ENCODE peak calls at places on chromosomes 16 and 17, in six cellular contexts. One of them, this sample, is unnamed.

GRCh38 chr17:17420561-17421269 is 56.1 kb upstream of the MED9 start:
- DNase-seq in body of pancreas: peak; percentile 66
- DNase-seq in mucosa of descending colon: no peak
- DNase-seq in GM23338: no peak
- DNase-seq in uterus: peak; percentile 32
- DNase-seq in cardiac muscle cell: peak; percentile 98
- DNase-seq in this sample: peak; percentile 51

GRCh38 chr17:65809366-65809765 is 247.9 kb upstream of the AXIN2 start:
- DNase-seq in uterus: no peak
- DNase-seq in mucosa of descending colon: no peak
- DNase-seq in cardiac muscle cell: peak; percentile 16
- DNase-seq in body of pancreas: no peak
- DNase-seq in GM23338: no peak
- DNase-seq in this sample: no peak

GRCh38 chr17:34220045-34220775 is 34.9 kb upstream of the CCL2 start:
- DNase-seq in GM23338: no peak
- DNase-seq in mucosa of descending colon: no peak
- DNase-seq in uterus: no peak
- DNase-seq in cardiac muscle cell: no peak
- DNase-seq in body of pancreas: no peak
- DNase-seq in this sample: no peak

GRCh38 chr16:53973021-53973420 is 269.1 kb downstream of the FTO start:
- DNase-seq in cardiac muscle cell: no peak
- DNase-seq in GM23338: no peak
- DNase-seq in mucosa of descending colon: no peak
- DNase-seq in uterus: no peak
- DNase-seq in body of pancreas: no peak
- DNase-seq in this sample: no peak

GRCh38 chr17:59357219-59357699 is 25.8 kb downstream of the YPEL2 start:
- DNase-seq in body of pancreas: no peak
- DNase-seq in uterus: no peak
- DNase-seq in cardiac muscle cell: peak; percentile 40
- DNase-seq in mucosa of descending colon: no peak
- DNase-seq in GM23338: no peak
- DNase-seq in this sample: no peak

GRCh38 chr16:24970708-24971107 is 44.5 kb downstream of the ARHGAP17 start:
- DNase-seq in GM23338: no peak
- DNase-seq in uterus: no peak
- DNase-seq in mucosa of descending colon: no peak
- DNase-seq in cardiac muscle cell: no peak
- DNase-seq in body of pancreas: no peak
- DNase-seq in this sample: no peak

GRCh38 chr17:37483311-37484039 is 6.2 kb upstream of the DUSP14 start:
- DNase-seq in GM23338: peak; percentile 56
- DNase-seq in mucosa of descending colon: no peak
- DNase-seq in body of pancreas: no peak
- DNase-seq in cardiac muscle cell: peak; percentile 86
- DNase-seq in uterus: peak; percentile 36
- DNase-seq in this sample: peak; percentile 86

GRCh38 chr16:28179354-28179753 is 32.4 kb downstream of the XPO6 start:
- DNase-seq in mucosa of descending colon: no peak
- DNase-seq in body of pancreas: no peak
- DNase-seq in GM23338: no peak
- DNase-seq in uterus: no peak
- DNase-seq in cardiac muscle cell: no peak
- DNase-seq in this sample: no peak

GRCh38 chr16:21684199-21684598 is 20.4 kb downstream of the OTOA start:
- DNase-seq in mucosa of descending colon: no peak
- DNase-seq in body of pancreas: no peak
- DNase-seq in uterus: no peak
- DNase-seq in cardiac muscle cell: peak; percentile 6
- DNase-seq in GM23338: peak; percentile 72
- DNase-seq in this sample: no peak

GRCh38 chr16:49474741-49475140 is 101.1 kb downstream of the C16orf78 start:
- DNase-seq in uterus: no peak
- DNase-seq in GM23338: no peak
- DNase-seq in cardiac muscle cell: no peak
- DNase-seq in mucosa of descending colon: no peak
- DNase-seq in body of pancreas: no peak
- DNase-seq in this sample: no peak

GRCh38 chr17:69728816-69729215 is 314.3 kb downstream of the MAP2K6 start:
- DNase-seq in mucosa of descending colon: no peak
- DNase-seq in GM23338: no peak
- DNase-seq in uterus: no peak
- DNase-seq in cardiac muscle cell: no peak
- DNase-seq in body of pancreas: no peak
- DNase-seq in this sample: no peak

GRCh38 chr17:47310186-47310733 is 13.5 kb upstream of the EFCAB13 start:
- DNase-seq in uterus: no peak
- DNase-seq in mucosa of descending colon: no peak
- DNase-seq in GM23338: no peak
- DNase-seq in body of pancreas: no peak
- DNase-seq in cardiac muscle cell: no peak
- DNase-seq in this sample: no peak

GRCh38 chr16:1564325-1564724 is 30.9 kb downstream of the TMEM204 start:
- DNase-seq in mucosa of descending colon: no peak
- DNase-seq in cardiac muscle cell: no peak
- DNase-seq in uterus: no peak
- DNase-seq in GM23338: no peak
- DNase-seq in body of pancreas: no peak
- DNase-seq in this sample: no peak

GRCh38 chr16:63883091-63883490 is 1238.8 kb downstream of the CDH11 start:
- DNase-seq in body of pancreas: no peak
- DNase-seq in cardiac muscle cell: no peak
- DNase-seq in GM23338: peak; percentile 30
- DNase-seq in uterus: no peak
- DNase-seq in mucosa of descending colon: no peak
- DNase-seq in this sample: no peak

GRCh38 chr16:73064227-73064995 is 16.5 kb upstream of the ZFHX3 start:
- DNase-seq in body of pancreas: no peak
- DNase-seq in cardiac muscle cell: peak; percentile 88
- DNase-seq in uterus: no peak
- DNase-seq in GM23338: peak; percentile 63
- DNase-seq in mucosa of descending colon: peak; percentile 50
- DNase-seq in this sample: peak; percentile 68

GRCh38 chr16:28882476-28883180 is 4.3 kb downstream of the ATP2A1 start:
- DNase-seq in GM23338: peak; percentile 66
- DNase-seq in cardiac muscle cell: no peak
- DNase-seq in mucosa of descending colon: no peak
- DNase-seq in uterus: no peak
- DNase-seq in body of pancreas: no peak
- DNase-seq in this sample: no peak

GRCh38 chr17:44444735-44445105 is 55.3 kb upstream of the ITGA2B start:
- DNase-seq in uterus: no peak
- DNase-seq in body of pancreas: no peak
- DNase-seq in cardiac muscle cell: peak; percentile 43
- DNase-seq in mucosa of descending colon: no peak
- DNase-seq in GM23338: no peak
- DNase-seq in this sample: peak; percentile 73

GRCh38 chr17:36653374-36653773 is 52.0 kb downstream of the MRM1 start:
- DNase-seq in GM23338: no peak
- DNase-seq in body of pancreas: no peak
- DNase-seq in mucosa of descending colon: no peak
- DNase-seq in cardiac muscle cell: no peak
- DNase-seq in uterus: no peak
- DNase-seq in this sample: no peak

GRCh38 chr16:16163109-16163508 is 60.2 kb downstream of the ABCC6 start:
- DNase-seq in GM23338: no peak
- DNase-seq in body of pancreas: no peak
- DNase-seq in cardiac muscle cell: no peak
- DNase-seq in mucosa of descending colon: no peak
- DNase-seq in uterus: no peak
- DNase-seq in this sample: no peak

GRCh38 chr16:4564661-4565267 is 8.6 kb downstream of the C16orf96 start:
- DNase-seq in cardiac muscle cell: no peak
- DNase-seq in uterus: no peak
- DNase-seq in GM23338: no peak
- DNase-seq in mucosa of descending colon: no peak
- DNase-seq in body of pancreas: no peak
- DNase-seq in this sample: no peak

GRCh38 chr17:32701860-32702259 is 175.1 kb downstream of the MYO1D start:
- DNase-seq in uterus: no peak
- DNase-seq in mucosa of descending colon: no peak
- DNase-seq in cardiac muscle cell: no peak
- DNase-seq in body of pancreas: no peak
- DNase-seq in GM23338: no peak
- DNase-seq in this sample: no peak

GRCh38 chr16:19239756-19240155 is 45.8 kb upstream of the CLEC19A start:
- DNase-seq in GM23338: no peak
- DNase-seq in mucosa of descending colon: no peak
- DNase-seq in cardiac muscle cell: no peak
- DNase-seq in uterus: no peak
- DNase-seq in body of pancreas: no peak
- DNase-seq in this sample: no peak

GRCh38 chr16:16018705-16019104 is 69.3 kb downstream of the ABCC1 start:
- DNase-seq in body of pancreas: no peak
- DNase-seq in cardiac muscle cell: no peak
- DNase-seq in mucosa of descending colon: no peak
- DNase-seq in GM23338: no peak
- DNase-seq in uterus: no peak
- DNase-seq in this sample: no peak

GRCh38 chr17:63142836-63143235 is 176.8 kb downstream of the TANC2 start:
- DNase-seq in uterus: no peak
- DNase-seq in body of pancreas: no peak
- DNase-seq in cardiac muscle cell: no peak
- DNase-seq in GM23338: no peak
- DNase-seq in mucosa of descending colon: no peak
- DNase-seq in this sample: no peak

GRCh38 chr16:85238233-85238647 is 126.0 kb upstream of the CIBAR2 start:
- DNase-seq in cardiac muscle cell: peak; percentile 97
- DNase-seq in GM23338: peak; percentile 80
- DNase-seq in uterus: peak; percentile 91
- DNase-seq in body of pancreas: peak; percentile 30
- DNase-seq in mucosa of descending colon: peak; percentile 64
- DNase-seq in this sample: peak; percentile 92

GRCh38 chr16:85237817-85238216 is 125.5 kb upstream of the CIBAR2 start:
- DNase-seq in cardiac muscle cell: no peak
- DNase-seq in body of pancreas: no peak
- DNase-seq in mucosa of descending colon: no peak
- DNase-seq in GM23338: no peak
- DNase-seq in uterus: no peak
- DNase-seq in this sample: no peak

GRCh38 chr16:85233520-85233919 is 121.2 kb upstream of the CIBAR2 start:
- DNase-seq in GM23338: no peak
- DNase-seq in uterus: no peak
- DNase-seq in cardiac muscle cell: no peak
- DNase-seq in mucosa of descending colon: no peak
- DNase-seq in body of pancreas: no peak
- DNase-seq in this sample: no peak

GRCh38 chr16:85234310-85235235 is 122.3 kb upstream of the CIBAR2 start:
- DNase-seq in cardiac muscle cell: peak; percentile 92
- DNase-seq in mucosa of descending colon: peak; percentile 65
- DNase-seq in body of pancreas: peak; percentile 48
- DNase-seq in GM23338: peak; percentile 97
- DNase-seq in uterus: peak; percentile 85
- DNase-seq in this sample: peak; percentile 89

DNA sequence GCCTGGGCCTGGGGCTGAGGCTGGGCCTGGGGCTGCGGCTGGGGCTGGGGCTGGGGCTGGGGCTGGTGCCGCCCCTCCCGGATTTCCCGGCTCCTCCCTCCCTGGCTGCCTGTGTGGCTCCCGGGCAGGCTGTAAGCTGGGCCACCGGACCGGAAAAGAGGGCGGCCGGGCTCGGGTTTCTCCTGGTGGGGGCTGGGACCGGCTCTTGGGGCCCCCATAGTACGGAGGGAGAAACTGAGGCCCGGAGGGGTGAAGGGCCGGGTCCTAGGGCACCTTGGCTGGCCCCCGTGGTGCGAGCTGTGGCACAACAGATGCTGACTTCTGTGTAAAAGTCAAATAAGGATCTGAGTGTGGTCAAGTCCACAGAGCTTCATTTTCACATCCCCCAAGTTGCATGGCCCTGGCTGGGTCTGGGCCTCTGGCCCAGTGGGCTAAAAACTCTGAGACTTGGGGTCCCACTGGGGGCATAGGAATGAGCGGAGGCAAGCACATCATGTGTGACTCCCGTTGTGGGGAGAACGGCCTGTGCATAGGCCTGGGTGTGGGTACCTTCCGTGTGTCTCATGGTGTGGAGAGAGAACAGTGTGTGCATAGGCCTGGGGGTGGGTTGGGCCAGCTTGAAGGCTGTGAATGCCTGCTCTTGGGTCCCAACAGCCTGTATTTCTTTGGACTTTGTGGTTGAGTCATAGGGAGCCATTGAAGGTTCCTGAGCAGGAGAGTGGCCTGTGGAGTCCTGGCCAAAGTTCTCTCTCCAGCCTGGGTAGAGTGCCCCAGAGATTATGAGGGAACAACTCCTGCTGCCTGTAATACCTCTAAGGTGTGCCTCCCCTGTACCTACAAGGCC is 123.9 kb upstream of the CIBAR2 start:
- DNase-seq in body of pancreas: no peak
- DNase-seq in mucosa of descending colon: peak; percentile 48
- DNase-seq in GM23338: no peak
- DNase-seq in cardiac muscle cell: no peak
- DNase-seq in uterus: peak; percentile 62
- DNase-seq in this sample: peak; percentile 39
- H3K4me3 ChIP-seq in body of pancreas: no peak overlapping the region
- H3K4me3 ChIP-seq in mucosa of descending colon: no peak overlapping the region
- H3K4me3 ChIP-seq in GM23338: peak overlapping the region; percentile 70
- H3K4me3 ChIP-seq in cardiac muscle cell: peak overlapping the region; percentile 8
- H3K4me3 ChIP-seq in uterus: peak overlapping the region; percentile 36
- H3K4me3 ChIP-seq in this sample: no peak overlapping the region

GRCh38 chr16:80804451-80805383 is at the start of gene CDYL2:
- DNase-seq in body of pancreas: peak; percentile 46
- DNase-seq in mucosa of descending colon: peak; percentile 74
- DNase-seq in cardiac muscle cell: peak; percentile 53
- DNase-seq in GM23338: peak; percentile 31
- DNase-seq in uterus: no peak
- DNase-seq in this sample: no peak
- TF ChIP-seq CTCF in body of pancreas: no peak
- TF ChIP-seq CTCF in mucosa of descending colon: no peak
- TF ChIP-seq CTCF in cardiac muscle cell: no peak
- TF ChIP-seq CTCF in GM23338: no peak
- TF ChIP-seq CTCF in uterus: no peak
- TF ChIP-seq CTCF in this sample: no peak

DNA sequence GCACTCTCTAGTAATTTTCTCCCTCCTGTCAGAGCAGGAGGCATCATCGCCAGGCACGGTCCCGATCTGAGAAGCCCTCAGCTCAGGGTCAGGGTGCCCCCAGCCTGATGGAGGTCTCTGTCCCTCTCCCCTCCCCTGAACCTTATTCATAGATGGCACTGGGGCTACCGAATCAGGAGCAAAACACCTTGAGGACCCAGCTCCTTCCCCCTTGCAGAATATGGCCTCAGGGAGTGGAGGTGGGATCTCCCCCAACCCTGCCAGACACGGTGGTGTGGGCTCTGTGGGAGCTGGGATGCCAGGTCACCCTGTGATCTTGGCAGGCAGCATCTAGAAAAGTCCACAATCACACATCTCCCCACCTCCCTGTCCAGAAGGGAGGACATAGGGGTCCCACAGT is 2.5 kb downstream of the CPNE2 start:
- DNase-seq in GM23338: no peak
- DNase-seq in uterus: no peak
- DNase-seq in cardiac muscle cell: no peak
- DNase-seq in body of pancreas: no peak
- DNase-seq in mucosa of descending colon: no peak
- DNase-seq in this sample: no peak
- H3K4me3 ChIP-seq in GM23338: no peak overlapping the region
- H3K4me3 ChIP-seq in uterus: no peak overlapping the region
- H3K4me3 ChIP-seq in cardiac muscle cell: no peak overlapping the region
- H3K4me3 ChIP-seq in body of pancreas: no peak overlapping the region
- H3K4me3 ChIP-seq in mucosa of descending colon: no peak overlapping the region
- H3K4me3 ChIP-seq in this sample: no peak overlapping the region

GRCh38 chr16:51049678-51050378 is 101.2 kb downstream of the SALL1 start:
- DNase-seq in body of pancreas: no peak
- DNase-seq in uterus: no peak
- DNase-seq in cardiac muscle cell: no peak
- DNase-seq in GM23338: peak; percentile 25
- DNase-seq in mucosa of descending colon: no peak
- DNase-seq in this sample: no peak
- TF ChIP-seq CTCF in body of pancreas: no peak
- TF ChIP-seq CTCF in uterus: no peak
- TF ChIP-seq CTCF in cardiac muscle cell: no peak
- TF ChIP-seq CTCF in GM23338: peak; percentile 44
- TF ChIP-seq CTCF in mucosa of descending colon: no peak
- TF ChIP-seq CTCF in this sample: no peak